ENCODE peak calls at places on chromosomes 1 and 21, in four cellular contexts. N is HEK293T, T is K562, A is GM12878. R is an unnamed sample.

GRCh38 chr1:113012149-113012548 is 56.2 kb upstream of the SLC16A1 start:
- DNase-seq in N (no peak), T (no peak), A (no peak), R (no peak)

GRCh38 chr21:35511298-35512162 is 462.4 kb upstream of the RUNX1 start:
- DNase-seq in N (no peak), T (no peak), A (no peak), R (no peak)

GRCh38 chr1:36763771-36764170 is 270.5 kb downstream of the GRIK3 start:
- DNase-seq in N (no peak), T (peak; percentile 38), A (no peak), R (no peak)

GRCh38 chr1:146051452-146051852 is 29.9 kb upstream of the HJV start:
- DNase-seq in N (no peak), T (no peak), A (no peak), R (no peak)

GRCh38 chr1:58888776-58889341 is 105.0 kb upstream of the JUN start:
- DNase-seq in N (no peak), T (no peak), A (no peak), R (no peak)

GRCh38 chr1:73781257-73781656 is 416.7 kb downstream of the LRRIQ3 start:
- DNase-seq in N (no peak), T (no peak), A (no peak), R (peak; percentile 7)

GRCh38 chr1:31111290-31111951 is 45.9 kb upstream of the PUM1 start:
- DNase-seq in N (no peak), T (no peak), A (no peak), R (no peak)

GRCh38 chr1:113943028-113943811 is 14.1 kb downstream of the HIPK1 start:
- DNase-seq in N (no peak), T (no peak), A (no peak), R (no peak)

GRCh38 chr1:7609311-7609994 is 161.6 kb upstream of the VAMP3 start:
- DNase-seq in N (no peak), T (no peak), A (no peak), R (no peak)

GRCh38 chr21:46157987-46158451 is 2.6 kb upstream of the FTCD start:
- DNase-seq in N (no peak), T (no peak), A (no peak), R (no peak)

GRCh38 chr1:245969274-245969673 is 537.8 kb downstream of the SMYD3 start:
- DNase-seq in N (no peak), T (no peak), A (no peak), R (peak; percentile 18)

GRCh38 chr1:207831517-207832327 is 79.2 kb downstream of the CD34 start:
- DNase-seq in N (no peak), T (no peak), A (peak; percentile 94), R (no peak)

GRCh38 chr1:55572878-55573734 is 357.9 kb upstream of the USP24 start:
- DNase-seq in N (no peak), T (no peak), A (no peak), R (peak; percentile 14)

GRCh38 chr1:229093546-229094336 is 177.2 kb upstream of the RAB4A start:
- DNase-seq in N (no peak), T (no peak), A (no peak), R (no peak)

GRCh38 chr1:221336141-221336540 is 405.7 kb downstream of the DUSP10 start:
- DNase-seq in N (no peak), T (no peak), A (no peak), R (peak; percentile 11)

GRCh38 chr1:92784051-92784638 is 763 bp downstream of the EVI5 start:
- DNase-seq in N (peak; percentile 25), T (no peak), A (peak; percentile 32), R (peak; percentile 9)

GRCh38 chr1:242651817-242652216 is 127.3 kb upstream of the PLD5 start:
- DNase-seq in N (peak; percentile 17), T (no peak), A (no peak), R (peak; percentile 4)

DNA sequence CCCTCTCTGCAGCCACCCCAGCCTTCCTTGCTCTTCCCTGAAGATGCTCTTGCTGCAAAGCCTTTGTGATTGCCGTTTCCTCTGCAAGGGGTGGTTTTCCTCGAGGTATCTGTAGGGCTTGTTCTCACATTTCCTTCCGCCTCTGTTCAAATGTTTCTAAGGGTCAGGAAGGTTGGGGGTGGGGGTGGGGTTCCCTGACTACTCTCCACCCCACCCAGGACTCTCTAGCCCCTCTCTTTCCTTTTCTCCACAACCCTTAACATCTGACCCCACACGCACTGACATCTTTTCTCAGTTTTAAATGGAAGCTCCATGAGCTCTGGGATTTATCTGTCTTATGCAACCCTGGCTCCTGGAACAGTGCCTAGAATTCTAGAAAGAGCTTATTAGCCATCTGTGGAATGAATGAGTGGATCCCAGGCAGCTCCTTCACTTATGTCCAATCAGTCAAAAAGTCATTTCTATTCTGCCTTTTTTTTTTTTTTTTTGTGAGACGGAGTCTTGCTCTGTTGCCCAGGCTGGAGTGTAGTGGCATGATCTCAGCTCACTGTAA is 27.3 kb upstream of the ZNF362 start:
- DNase-seq in N (peak; percentile 5), T (no peak), A (no peak), R (no peak)
- TF ChIP-seq FOXK2 in N (no peak), T (no peak), A (no peak), R (no peak)

GRCh38 chr1:205169248-205169647 is 42.3 kb downstream of the DSTYK start:
- DNase-seq in N (no peak), T (no peak), A (no peak), R (no peak)

GRCh38 chr1:205171369-205171768 is 40.1 kb downstream of the DSTYK start:
- DNase-seq in N (no peak), T (no peak), A (no peak), R (no peak)

GRCh38 chr1:205168291-205168690 is 43.2 kb downstream of the DSTYK start:
- DNase-seq in N (no peak), T (no peak), A (no peak), R (no peak)

GRCh38 chr1:205170532-205171269 is 40.8 kb downstream of the DSTYK start:
- DNase-seq in N (no peak), T (peak; percentile 53), A (no peak), R (no peak)

GRCh38 chr1:205172729-205173366 is 38.7 kb downstream of the DSTYK start:
- DNase-seq in N (no peak), T (peak; percentile 44), A (no peak), R (peak; percentile 6)
- TF ChIP-seq FOXK2 in N (no peak), T (no peak), A (no peak), R (no peak)

DNA sequence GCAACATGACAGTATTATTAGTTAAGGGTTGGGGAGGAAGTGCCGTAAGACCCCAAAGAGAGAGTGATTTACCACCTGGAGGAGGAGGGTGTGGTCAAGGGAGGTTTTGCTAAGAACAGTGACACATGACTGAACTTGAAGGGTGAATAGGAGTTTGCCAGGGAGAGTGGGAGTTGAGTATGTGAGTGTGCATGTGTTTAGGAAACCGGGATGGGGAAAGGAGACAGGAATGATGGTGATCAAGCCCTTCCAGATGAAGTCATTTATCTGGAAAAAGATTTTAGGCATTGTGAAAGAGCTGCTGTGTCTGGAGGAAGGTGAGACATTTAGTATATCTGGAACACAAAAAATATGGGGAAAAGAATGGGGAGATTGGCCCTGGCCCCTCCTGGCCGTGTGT is 28.1 kb upstream of the IL10 start:
- DNase-seq in N (no peak), T (no peak), A (no peak), R (no peak)
- TF ChIP-seq FOXK2 in N (no peak), T (no peak), A (no peak), R (no peak)

GRCh38 chr1:182185822-182186756 is 124.6 kb upstream of the ZNF648 start:
- DNase-seq in N (peak; percentile 48), T (no peak), A (no peak), R (peak; percentile 50)

GRCh38 chr1:182185147-182185546 is 123.6 kb upstream of the ZNF648 start:
- DNase-seq in N (no peak), T (no peak), A (no peak), R (no peak)

GRCh38 chr1:182183606-182184005 is 122.1 kb upstream of the ZNF648 start:
- DNase-seq in N (no peak), T (no peak), A (no peak), R (no peak)

GRCh38 chr1:182181167-182181572 is 119.7 kb upstream of the ZNF648 start:
- DNase-seq in N (no peak), T (no peak), A (no peak), R (no peak)

DNA sequence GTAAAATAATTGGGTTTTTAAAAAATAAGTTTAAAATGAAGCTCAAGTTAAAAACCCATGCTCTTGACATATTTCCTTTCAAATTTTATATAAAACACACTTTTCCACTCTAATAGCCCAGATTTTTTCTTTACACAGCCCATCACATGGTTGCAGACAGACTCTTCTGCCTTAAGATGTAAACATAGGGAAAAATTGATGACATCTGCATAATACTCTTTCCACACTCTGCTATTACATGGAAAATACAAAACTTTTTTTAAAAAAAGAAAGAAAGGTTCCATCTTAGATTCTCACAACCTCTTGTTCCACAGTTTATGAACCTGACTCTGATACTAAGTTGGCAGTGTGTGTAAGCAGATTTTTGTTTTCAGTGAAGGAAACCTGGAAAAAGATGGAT is 120.8 kb upstream of the ZNF648 start:
- DNase-seq in N (no peak), T (no peak), A (no peak), R (no peak)
- TF ChIP-seq FOXK2 in N (no peak), T (no peak), A (no peak), R (no peak)

GRCh38 chr21:22352088-22352487 is 1353.9 kb downstream of the NCAM2 start:
- DNase-seq in N (no peak), T (no peak), A (no peak), R (no peak)
- TF ChIP-seq FOXK2 in N (no peak), T (no peak), A (no peak), R (no peak)